ENCODE peak calls at places on chromosome 5, in six cellular contexts. I is right lobe of liver; R is Panc1; S is adrenal gland; J is CD8-positive, alpha-beta T cell; B is CD8-positive, alpha-beta memory T cell. Z is an unnamed sample.

GRCh38 chr5:136308396-136308795 is 56.9 kb downstream of the TRPC7 start:
- DNase-seq in J (no peak), S (no peak), R (no peak), I (no peak), B (no peak), Z (no peak)

GRCh38 chr5:172554562-172554961 is 86.5 kb upstream of the NEURL1B start:
- DNase-seq in B (no peak), R (no peak), I (no peak), S (no peak), J (no peak), Z (no peak)

GRCh38 chr5:1039210-1039548 is 30.6 kb downstream of the NKD2 start:
- DNase-seq in B (no peak), I (peak; percentile 10), S (no peak), R (no peak), J (no peak), Z (no peak)

GRCh38 chr5:38341641-38342040 is 83.3 kb downstream of the EGFLAM start:
- DNase-seq in S (no peak), B (no peak), I (no peak), R (no peak), J (no peak), Z (no peak)

GRCh38 chr5:104800440-104801048 is 1238.0 kb upstream of the NUDT12 start:
- DNase-seq in B (no peak), J (no peak), I (no peak), S (no peak), R (peak; percentile 15), Z (no peak)

GRCh38 chr5:74149395-74149794 is 491.1 kb downstream of the ENC1 start:
- DNase-seq in S (peak; percentile 79), R (no peak), I (peak; percentile 46), B (no peak), J (no peak), Z (no peak)

GRCh38 chr5:23216345-23216744 is 291.1 kb upstream of the PRDM9 start:
- DNase-seq in I (no peak), R (no peak), S (no peak), J (no peak), B (no peak), Z (no peak)

GRCh38 chr5:83035373-83036170 is 41.6 kb downstream of the TMEM167A start:
- DNase-seq in B (no peak), S (peak; percentile 84), J (no peak), R (no peak), I (peak; percentile 24), Z (peak; percentile 78)

GRCh38 chr5:72494700-72495124 is 12.5 kb downstream of the ZNF366 start:
- DNase-seq in I (no peak), R (no peak), B (no peak), S (no peak), J (no peak), Z (no peak)

GRCh38 chr5:13478831-13479465 is 465.5 kb downstream of the DNAH5 start:
- DNase-seq in R (peak; percentile 20), J (no peak), I (no peak), B (no peak), S (peak; percentile 66), Z (no peak)

GRCh38 chr5:134114886-134115805 is 665 bp downstream of the TCF7 start:
- DNase-seq in J (peak; percentile 83), B (peak; percentile 66), R (no peak), I (no peak), S (peak; percentile 63), Z (no peak)

GRCh38 chr5:135033026-135033861 is 784 bp downstream of the PITX1 start:
- DNase-seq in S (no peak), R (no peak), B (no peak), J (no peak), I (peak; percentile 36), Z (no peak)

GRCh38 chr5:52725781-52726180 is 61.9 kb upstream of the ITGA1 start:
- DNase-seq in S (peak; percentile 72), I (peak; percentile 21), J (no peak), B (no peak), R (no peak), Z (no peak)

GRCh38 chr5:143521891-143522290 is 118.4 kb upstream of the NR3C1 start:
- DNase-seq in B (no peak), R (no peak), J (no peak), I (no peak), S (no peak), Z (peak; percentile 5)

GRCh38 chr5:41808294-41808693 is 61.9 kb downstream of the OXCT1 start:
- DNase-seq in R (no peak), J (no peak), S (no peak), I (no peak), B (no peak), Z (no peak)

DNA sequence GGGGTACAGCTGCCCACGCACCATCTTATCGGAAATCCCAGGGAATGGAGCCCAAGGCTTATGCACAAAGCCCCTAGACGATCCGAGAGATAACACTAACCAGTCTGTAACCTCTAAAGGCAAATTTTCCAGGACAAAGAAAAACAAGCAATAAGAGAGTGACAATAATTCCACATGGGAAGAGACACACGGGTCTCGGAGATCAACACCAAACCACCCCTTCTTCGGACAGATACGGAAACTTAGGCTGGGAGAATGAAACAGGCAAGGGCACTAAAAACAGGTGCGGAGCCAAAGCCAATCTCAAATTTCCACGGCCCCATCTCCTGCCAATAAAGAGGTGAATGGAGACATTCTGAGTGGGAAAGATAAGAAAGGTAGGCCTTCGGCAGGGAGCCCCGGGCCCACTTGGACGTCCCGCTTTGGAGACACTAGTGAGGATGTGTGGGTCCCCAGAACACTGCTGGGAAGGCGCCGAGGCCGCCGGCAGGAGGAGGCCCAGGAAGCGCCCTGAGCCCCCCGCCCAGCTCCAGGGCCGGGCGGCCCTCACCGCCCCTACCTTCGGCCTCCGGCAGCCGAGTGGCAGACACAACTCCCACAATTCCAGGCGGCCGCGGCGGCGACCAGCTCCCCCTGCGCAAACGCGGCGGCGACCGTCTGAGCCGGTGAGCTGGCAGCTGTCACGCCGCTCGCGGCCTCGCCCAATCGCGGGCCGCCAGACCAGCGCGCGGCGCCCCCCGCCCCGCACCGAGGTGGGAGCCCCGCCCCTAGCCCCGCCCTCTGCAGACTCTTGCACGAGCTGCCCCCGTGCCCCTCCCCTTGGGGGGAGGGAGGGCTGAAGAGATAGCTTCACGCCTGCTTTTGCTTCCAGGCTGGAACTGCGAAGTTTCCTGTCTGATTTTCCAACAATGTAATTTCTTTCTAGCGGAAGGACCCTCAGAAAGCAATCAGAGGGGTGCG is at the start of gene SIL1:
- DNase-seq in I (peak; percentile 98), S (peak; percentile 99), B (peak; percentile 97), R (peak; percentile 54), J (peak; percentile 95), Z (peak; percentile 96)
- H3K27ac ChIP-seq in I (peak within 1 kb of the TSS; percentile 90), S (peak within 1 kb of the TSS; percentile 65), B (peak within 1 kb of the TSS; percentile 88), R (peak within 1 kb of the TSS; percentile 96), J (peak within 1 kb of the TSS; percentile 82), Z (peak within 1 kb of the TSS; percentile 89)

DNA sequence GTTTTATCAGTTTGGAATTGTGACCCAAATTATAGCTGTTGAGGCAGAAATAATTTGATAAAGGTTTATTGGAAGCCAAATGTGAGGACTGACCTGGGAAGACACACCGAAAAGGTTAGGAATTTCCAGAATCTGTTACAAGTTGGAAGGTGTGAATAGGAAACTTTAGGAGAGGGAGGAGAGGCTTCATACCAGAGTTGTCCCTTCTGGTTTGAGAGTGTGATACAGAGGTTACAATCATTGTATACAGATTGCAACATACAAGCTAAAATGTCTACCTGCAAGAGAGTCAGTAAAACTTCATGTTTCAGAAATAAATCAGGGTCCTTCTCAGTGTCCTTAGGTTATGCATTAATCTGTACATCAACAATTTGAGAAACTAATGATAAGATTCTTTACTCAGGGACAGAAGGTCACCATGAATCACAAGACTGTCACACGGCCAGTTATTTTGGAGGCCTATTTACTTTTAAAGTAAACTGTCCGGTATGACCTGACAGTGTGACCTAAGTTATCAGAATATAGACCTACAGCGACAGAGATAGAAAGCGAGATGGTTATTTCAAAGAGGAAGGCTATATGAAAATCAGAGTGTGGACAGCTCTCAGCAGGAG is 204.9 kb upstream of the CTNND2 start:
- DNase-seq in S (no peak), B (no peak), R (no peak), J (no peak), I (no peak), Z (no peak)
- H3K27ac ChIP-seq in S (no peak overlapping the region), B (no peak overlapping the region), R (no peak overlapping the region), J (no peak overlapping the region), I (no peak overlapping the region), Z (no peak overlapping the region)

DNA sequence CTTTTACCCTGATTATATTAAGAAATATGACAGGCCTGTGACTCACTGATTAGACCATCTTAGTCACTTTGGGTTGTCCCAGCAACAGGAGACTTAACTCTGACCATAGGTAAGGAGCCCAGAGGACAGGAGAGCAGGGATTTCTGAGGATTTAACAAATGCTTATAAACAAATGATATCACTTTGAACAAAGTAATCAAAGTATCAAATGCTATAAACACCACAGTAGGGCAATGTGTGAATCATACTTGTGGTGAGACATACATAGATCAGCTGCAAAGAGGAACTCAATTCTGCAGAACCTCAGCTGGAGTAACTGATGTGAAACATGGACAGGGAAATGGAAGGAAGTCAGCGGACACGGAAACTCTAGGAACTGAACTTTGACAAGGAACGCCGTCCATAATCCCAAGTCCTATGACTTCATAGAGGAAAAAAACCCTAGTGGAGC is 190.6 kb upstream of the MSX2 start:
- DNase-seq in I (no peak), S (no peak), R (peak; percentile 77), B (no peak), J (no peak), Z (no peak)
- H3K27ac ChIP-seq in I (no peak overlapping the region), S (no peak overlapping the region), R (peak overlapping the region; percentile 95), B (no peak overlapping the region), J (no peak overlapping the region), Z (no peak overlapping the region)

DNA sequence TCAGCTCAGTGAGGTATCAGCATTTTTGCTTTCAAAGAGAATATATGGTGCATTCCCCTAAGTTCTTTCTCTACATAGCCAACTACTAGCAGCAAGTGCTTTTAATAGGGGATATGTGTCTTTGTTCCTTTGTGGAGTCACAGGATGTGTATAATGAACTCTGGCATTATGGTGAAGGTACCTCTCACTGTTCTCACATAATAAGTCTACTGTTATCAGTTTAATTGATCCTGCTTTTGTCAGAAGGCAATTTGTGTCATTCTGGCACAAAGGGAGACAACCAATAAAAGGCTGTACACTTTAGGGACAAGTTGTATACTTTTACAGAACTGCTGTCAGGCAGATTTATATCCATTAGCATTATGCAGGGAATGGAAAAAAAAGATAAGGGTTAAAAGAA is 531.4 kb upstream of the RIOK2 start:
- DNase-seq in R (no peak), J (no peak), S (no peak), I (no peak), B (no peak), Z (no peak)
- H3K27ac ChIP-seq in R (no peak overlapping the region), J (no peak overlapping the region), S (no peak overlapping the region), I (no peak overlapping the region), B (no peak overlapping the region), Z (no peak overlapping the region)

DNA sequence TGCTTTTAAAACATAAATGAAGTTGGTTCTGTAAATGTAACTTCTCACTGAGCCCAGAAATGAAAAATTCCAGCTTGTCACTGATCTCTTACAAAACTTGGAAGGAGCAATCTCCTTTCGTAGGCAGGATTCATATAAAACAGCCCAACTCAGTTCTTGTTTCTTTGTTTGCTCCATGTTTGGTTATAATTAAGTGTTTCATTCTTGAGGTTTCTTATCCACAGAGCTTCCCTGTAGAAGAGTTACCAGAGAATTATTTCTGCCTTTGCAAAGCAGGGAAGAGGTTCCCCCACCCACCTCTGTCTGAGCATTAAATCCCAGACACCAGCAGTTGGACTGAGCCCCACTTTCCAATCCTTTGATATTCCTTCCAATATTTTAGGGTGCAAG is 34.1 kb upstream of the RAI14 start:
- DNase-seq in R (no peak), J (no peak), S (no peak), B (no peak), I (no peak), Z (no peak)
- H3K27ac ChIP-seq in R (no peak overlapping the region), J (no peak overlapping the region), S (no peak overlapping the region), B (no peak overlapping the region), I (no peak overlapping the region), Z (no peak overlapping the region)

Z was measured in caudate nucleus.